ENCODE peak calls at places on chromosome 7, in nine cellular contexts. B, F, C, T, R, H, Q, P and D are unnamed samples.
A peak's percentile ranks its signal among the peaks of the same experiment; 100 is the strongest.

GRCh38 chr7:140061607-140061930 is 1.2 kb downstream of the PARP12 start:
- DNase-seq in B (no peak), F (peak; percentile 7), C (no peak), T (no peak), R (no peak), H (no peak), Q (no peak), P (no peak), D (no peak)

GRCh38 chr7:158093156-158093796 is 494.3 kb downstream of the PTPRN2 start:
- DNase-seq in B (peak; percentile 2), F (no peak), C (no peak), T (no peak), R (no peak), H (no peak), Q (peak; percentile 20), P (no peak), D (no peak)

GRCh38 chr7:106050002-106050742 is 61.9 kb downstream of the SYPL1 start:
- DNase-seq in B (no peak), F (peak; percentile 40), C (peak; percentile 16), T (no peak), R (peak; percentile 59), H (peak; percentile 37), Q (peak; percentile 85), P (no peak), D (no peak)

GRCh38 chr7:155774947-155775346 is 37.3 kb downstream of the SHH start:
- DNase-seq in B (no peak), F (no peak), C (no peak), T (no peak), R (no peak), H (no peak), Q (peak; percentile 18), P (no peak), D (peak; percentile 59)

GRCh38 chr7:44145969-44146897 is 5.1 kb upstream of the MYL7 start:
- DNase-seq in B (peak; percentile 92), F (peak; percentile 45), C (peak; percentile 91), T (no peak), R (peak; percentile 12), H (peak; percentile 99), Q (peak; percentile 98), P (peak; percentile 48), D (peak; percentile 75)

GRCh38 chr7:117085769-117086463 is 132.6 kb downstream of the ST7 start:
- DNase-seq in B (no peak), F (peak; percentile 56), C (no peak), T (peak; percentile 53), R (peak; percentile 54), H (no peak), Q (no peak), P (no peak), D (no peak)

GRCh38 chr7:25389489-25390106 is 161.3 kb upstream of the NPVF start:
- DNase-seq in B (no peak), F (peak; percentile 18), C (peak; percentile 60), T (peak; percentile 48), R (peak; percentile 42), H (peak; percentile 68), Q (no peak), P (no peak), D (no peak)

GRCh38 chr7:4667776-4668509 is 14.2 kb upstream of the FOXK1 start:
- DNase-seq in B (no peak), F (peak; percentile 98), C (no peak), T (no peak), R (peak; percentile 90), H (no peak), Q (no peak), P (no peak), D (no peak)

GRCh38 chr7:91135703-91136102 is 128.5 kb upstream of the FZD1 start:
- DNase-seq in B (no peak), F (no peak), C (peak; percentile 21), T (no peak), R (no peak), H (no peak), Q (no peak), P (no peak), D (no peak)

GRCh38 chr7:54336800-54337199 is 205.4 kb upstream of the VSTM2A start:
- DNase-seq in B (no peak), F (no peak), C (no peak), T (no peak), R (no peak), H (no peak), Q (no peak), P (no peak), D (no peak)

GRCh38 chr7:23294549-23295400 is 4.4 kb upstream of the MALSU1 start:
- DNase-seq in B (no peak), F (no peak), C (no peak), T (no peak), R (no peak), H (no peak), Q (peak; percentile 17), P (no peak), D (no peak)

GRCh38 chr7:105978974-105979373 is 15.9 kb downstream of the CDHR3 start:
- DNase-seq in B (no peak), F (no peak), C (no peak), T (no peak), R (no peak), H (no peak), Q (no peak), P (no peak), D (no peak)

GRCh38 chr7:154898973-154899855 is 103.7 kb downstream of the PAXIP1 start:
- DNase-seq in B (no peak), F (no peak), C (no peak), T (no peak), R (no peak), H (no peak), Q (no peak), P (no peak), D (no peak)

GRCh38 chr7:150879345-150879744 is 27.0 kb downstream of the AOC1 start:
- DNase-seq in B (no peak), F (peak; percentile 56), C (no peak), T (no peak), R (no peak), H (no peak), Q (no peak), P (no peak), D (no peak)

GRCh38 chr7:149196151-149196704 is 882 bp downstream of the ZNF282 start:
- DNase-seq in B (no peak), F (no peak), C (peak; percentile 28), T (no peak), R (no peak), H (peak; percentile 65), Q (peak; percentile 69), P (no peak), D (no peak)

GRCh38 chr7:146136357-146136875 is 19.8 kb downstream of the CNTNAP2 start:
- DNase-seq in B (no peak), F (no peak), C (no peak), T (no peak), R (no peak), H (no peak), Q (no peak), P (no peak), D (no peak)

GRCh38 chr7:30278386-30278785 is 6.0 kb upstream of the ZNRF2 start:
- DNase-seq in B (no peak), F (no peak), C (no peak), T (no peak), R (no peak), H (no peak), Q (no peak), P (no peak), D (no peak)

GRCh38 chr7:133364959-133365680 is 112.2 kb downstream of the EXOC4 start:
- DNase-seq in B (no peak), F (peak; percentile 77), C (no peak), T (no peak), R (peak; percentile 80), H (no peak), Q (no peak), P (no peak), D (no peak)

GRCh38 chr7:22220947-22221346 is 136.0 kb downstream of the RAPGEF5 start:
- DNase-seq in B (no peak), F (no peak), C (no peak), T (no peak), R (no peak), H (no peak), Q (no peak), P (no peak), D (no peak)

GRCh38 chr7:21429786-21430574 is 2.1 kb downstream of the SP4 start:
- DNase-seq in B (no peak), F (no peak), C (peak; percentile 12), T (no peak), R (no peak), H (no peak), Q (no peak), P (no peak), D (no peak)

GRCh38 chr7:126016722-126017121 is 1087.1 kb upstream of the POT1 start:
- DNase-seq in B (no peak), F (peak; percentile 20), C (no peak), T (no peak), R (no peak), H (no peak), Q (no peak), P (no peak), D (no peak)

GRCh38 chr7:115634633-115635032 is 395.9 kb downstream of the TFEC start:
- DNase-seq in B (no peak), F (no peak), C (no peak), T (peak; percentile 84), R (no peak), H (no peak), Q (no peak), P (no peak), D (no peak)

GRCh38 chr7:68980011-68980410 is 618.3 kb upstream of the AUTS2 start:
- DNase-seq in B (no peak), F (peak; percentile 66), C (no peak), T (peak; percentile 40), R (no peak), H (no peak), Q (no peak), P (no peak), D (no peak)

GRCh38 chr7:41705109-41705871 is 2.4 kb upstream of the INHBA start:
- DNase-seq in B (peak; percentile 92), F (peak; percentile 92), C (peak; percentile 93), T (peak; percentile 80), R (peak; percentile 93), H (peak; percentile 96), Q (peak; percentile 97), P (peak; percentile 52), D (peak; percentile 85)
- TF ChIP-seq CTCF in B (peak; percentile 81), F (peak; percentile 61), C (peak; percentile 81), T (peak; percentile 97), R (peak; percentile 88), H (peak; percentile 98), Q (peak; percentile 89), P (peak; percentile 66), D (peak; percentile 27)

GRCh38 chr7:35380739-35381224 is 126.9 kb upstream of the TBX20 start:
- DNase-seq in B (no peak), F (no peak), C (no peak), T (no peak), R (no peak), H (no peak), Q (no peak), P (no peak), D (no peak)
- H3K4me3 ChIP-seq in B (no peak overlapping the region), F (no peak overlapping the region), C (no peak overlapping the region), T (no peak overlapping the region), R (no peak overlapping the region), H (no peak overlapping the region), Q (no peak overlapping the region), P (no peak overlapping the region), D (no peak overlapping the region)

GRCh38 chr7:831596-832291 is 532 bp upstream of the SUN1 start:
- DNase-seq in B (no peak), F (peak; percentile 93), C (no peak), T (peak; percentile 93), R (peak; percentile 94), H (no peak), Q (no peak), P (no peak), D (no peak)
- H3K4me1 ChIP-seq in B (peaks cover 51% of the 10 kb centered on the region), F (peaks cover 17% of the 10 kb centered on the region), C (no peaks in the 10 kb centered on the region), T (peaks cover 57% of the 10 kb centered on the region), R (peaks cover 22% of the 10 kb centered on the region), H (peaks cover 26% of the 10 kb centered on the region), Q (no peaks in the 10 kb centered on the region), P (peaks cover 57% of the 10 kb centered on the region), D (no peaks in the 10 kb centered on the region)

GRCh38 chr7:34087892-34088891 is 182.9 kb downstream of the BMPER start:
- DNase-seq in B (no peak), F (no peak), C (peak; percentile 68), T (no peak), R (peak; percentile 40), H (peak; percentile 37), Q (peak; percentile 91), P (no peak), D (no peak)
- TF ChIP-seq CTCF in B (peak; percentile 36), F (peak; percentile 47), C (peak; percentile 77), T (peak; percentile 69), R (peak; percentile 61), H (peak; percentile 86), Q (peak; percentile 91), P (no peak), D (no peak)